ENCODE peak calls at places on chromosomes 4 and X, in four cellular contexts. I, D, L and J are unnamed samples.

GRCh38 chr4:138972956-138973819 is 42.4 kb upstream of the NOCT start:
- DNase-seq in I (no peak), D (no peak), L (peak; percentile 19), J (no peak)

GRCh38 chr4:122576261-122577188 is 44.3 kb downstream of the IL21 start:
- DNase-seq in I (peak; percentile 36), D (peak; percentile 46), L (peak; percentile 55), J (no peak)

GRCh38 chrX:155767101-155767878 is 113.9 kb upstream of the VAMP7 start:
- DNase-seq in I (peak; percentile 71), D (no peak), L (peak; percentile 68), J (peak; percentile 13)

GRCh38 chr4:151583188-151583587 is 174.2 kb downstream of the FHIP1A start:
- DNase-seq in I (no peak), D (no peak), L (no peak), J (no peak)

GRCh38 chr4:142645478-142646108 is 200.5 kb downstream of the INPP4B start:
- DNase-seq in I (no peak), D (no peak), L (no peak), J (no peak)

GRCh38 chr4:113060853-113061252 is 11.4 kb downstream of the ANK2 start:
- DNase-seq in I (no peak), D (no peak), L (no peak), J (no peak)

GRCh38 chr4:118351851-118352827 is 664 bp downstream of the PRSS12 start:
- DNase-seq in I (peak; percentile 48), D (peak; percentile 4), L (no peak), J (no peak)

GRCh38 chr4:85734446-85734845 is 259.5 kb downstream of the ARHGAP24 start:
- DNase-seq in I (peak; percentile 74), D (no peak), L (no peak), J (no peak)

GRCh38 chr4:138252551-138252950 is 10.4 kb upstream of the SLC7A11 start:
- DNase-seq in I (no peak), D (no peak), L (no peak), J (no peak)

GRCh38 chrX:19829817-19830216 is 57.6 kb downstream of the SH3KBP1 start:
- DNase-seq in I (no peak), D (no peak), L (no peak), J (no peak)

GRCh38 chr4:142248946-142249345 is 597.2 kb downstream of the INPP4B start:
- DNase-seq in I (no peak), D (no peak), L (no peak), J (no peak)

GRCh38 chr4:5383191-5383980 is 325.0 kb downstream of the EVC2 start:
- DNase-seq in I (no peak), D (no peak), L (no peak), J (no peak)

GRCh38 chr4:165874072-165874798 is 1.2 kb downstream of the TLL1 start:
- DNase-seq in I (no peak), D (no peak), L (no peak), J (no peak)

GRCh38 chr4:165874799-165875371 is 1.8 kb downstream of the TLL1 start:
- DNase-seq in I (no peak), D (no peak), L (no peak), J (no peak)

GRCh38 chr4:165875446-165875845 is 2.4 kb downstream of the TLL1 start:
- DNase-seq in I (no peak), D (no peak), L (no peak), J (no peak)

GRCh38 chr4:165873298-165874071 is 448 bp downstream of the TLL1 start:
- DNase-seq in I (no peak), D (peak; percentile 3), L (no peak), J (no peak)

GRCh38 chr4:165872443-165873297 is at the start of gene TLL1:
- DNase-seq in I (no peak), D (no peak), L (no peak), J (no peak)
- TF ChIP-seq TCF7L2 in I (no peak), D (no peak), L (no peak), J (no peak)

DNA sequence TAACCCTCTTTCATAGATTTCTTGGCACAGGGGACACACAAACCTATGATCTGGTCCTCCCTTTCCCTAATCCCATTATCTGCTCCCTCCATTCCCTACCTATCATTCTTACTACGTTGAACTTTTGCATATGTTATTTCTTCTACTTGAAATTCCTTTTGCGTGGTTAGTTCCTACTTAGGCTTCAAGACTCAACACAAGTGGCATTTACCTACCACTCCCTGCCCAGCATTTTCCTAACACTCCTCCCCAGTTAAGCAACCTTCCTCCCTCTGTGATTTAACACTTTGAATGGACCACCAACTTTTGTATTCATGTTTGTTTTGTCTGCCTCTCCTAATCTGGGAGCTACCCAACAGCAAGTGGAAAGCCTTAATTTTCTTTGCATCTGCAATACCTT is 1113.7 kb downstream of the STIM2 start:
- DNase-seq in I (no peak), D (no peak), L (no peak), J (no peak)
- TF ChIP-seq TCF7L2 in I (no peak), D (no peak), L (no peak), J (no peak)

GRCh38 chrX:34927866-34928265 is 14.7 kb upstream of the FAM47B start:
- DNase-seq in I (no peak), D (no peak), L (no peak), J (no peak)
- TF ChIP-seq TCF7L2 in I (no peak), D (no peak), L (no peak), J (no peak)

GRCh38 chr4:74805601-74806000 is 11.3 kb upstream of the BTC start:
- DNase-seq in I (peak; percentile 62), D (peak; percentile 45), L (no peak), J (no peak)
- TF ChIP-seq TCF7L2 in I (no peak), D (no peak), L (no peak), J (no peak)

GRCh38 chrX:83416273-83416672 is 91.8 kb upstream of the POU3F4 start:
- DNase-seq in I (no peak), D (no peak), L (no peak), J (no peak)
- TF ChIP-seq TCF7L2 in I (no peak), D (no peak), L (no peak), J (no peak)

DNA sequence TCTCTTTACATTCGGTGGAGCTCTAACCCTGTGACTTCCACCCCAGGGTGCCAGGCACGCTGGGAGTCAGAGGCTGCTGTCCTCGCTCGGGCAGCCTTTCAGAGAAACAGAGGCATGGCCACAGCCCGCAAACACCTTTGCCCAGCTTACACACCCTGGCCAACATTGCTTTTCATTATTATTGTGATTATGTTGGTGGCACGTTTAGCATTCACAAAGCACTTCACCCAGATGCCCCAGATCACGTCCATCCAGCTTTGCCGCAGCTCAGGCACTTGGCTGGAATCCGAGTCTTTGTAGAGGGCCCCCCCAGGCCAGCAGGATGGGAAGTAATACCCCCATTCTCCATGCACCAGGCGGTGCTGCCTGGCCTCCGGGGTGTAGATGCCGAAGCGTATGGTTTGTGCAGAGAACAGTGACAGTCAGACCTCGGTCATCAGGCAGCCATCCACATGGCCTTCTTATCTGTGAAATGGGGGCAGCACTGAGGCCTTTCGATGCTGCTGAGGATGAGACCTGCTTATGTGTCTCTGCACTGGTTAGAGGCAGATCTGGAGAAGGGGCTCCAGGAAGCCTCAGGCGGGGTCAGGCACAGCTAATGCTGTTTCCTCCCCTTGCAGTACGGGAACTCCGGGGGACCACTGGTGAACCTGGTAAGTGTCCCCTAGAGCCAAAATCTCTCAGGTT is 22.3 kb downstream of the HTRA3 start:
- DNase-seq in I (no peak), D (no peak), L (no peak), J (no peak)
- TF ChIP-seq TCF7L2 in I (no peak), D (no peak), L (no peak), J (no peak)

GRCh38 chr4:112055100-112055499 is 90.2 kb upstream of the FAM241A start:
- DNase-seq in I (no peak), D (no peak), L (no peak), J (no peak)

GRCh38 chr4:112053825-112054224 is 91.4 kb upstream of the FAM241A start:
- DNase-seq in I (no peak), D (no peak), L (no peak), J (no peak)

GRCh38 chr4:112058433-112058832 is 86.8 kb upstream of the FAM241A start:
- DNase-seq in I (no peak), D (no peak), L (no peak), J (no peak)

GRCh38 chr4:112060212-112060611 is 85.0 kb upstream of the FAM241A start:
- DNase-seq in I (peak; percentile 33), D (peak; percentile 7), L (peak; percentile 9), J (peak; percentile 17)

DNA sequence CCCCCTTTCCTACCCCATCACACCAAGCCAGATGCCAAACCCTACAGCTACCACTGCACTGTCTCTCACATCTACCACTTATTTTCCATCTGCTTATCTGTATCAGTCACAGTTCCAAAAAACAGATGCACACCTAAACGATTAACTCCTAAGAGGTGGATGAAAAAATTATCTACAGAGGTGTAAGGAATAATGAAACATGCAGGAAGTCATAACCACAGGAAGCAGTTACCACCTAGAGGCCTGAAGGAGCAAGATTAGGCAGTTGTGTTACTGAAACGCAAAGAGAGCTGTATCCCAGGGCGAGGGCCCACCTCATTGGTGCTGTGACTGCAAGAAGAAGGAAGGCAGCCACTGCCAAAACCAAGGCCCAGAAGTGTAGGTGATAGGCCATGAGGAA is 87.8 kb upstream of the FAM241A start:
- DNase-seq in I (no peak), D (no peak), L (no peak), J (no peak)
- TF ChIP-seq TCF7L2 in I (no peak), D (no peak), L (no peak), J (no peak)

DNA sequence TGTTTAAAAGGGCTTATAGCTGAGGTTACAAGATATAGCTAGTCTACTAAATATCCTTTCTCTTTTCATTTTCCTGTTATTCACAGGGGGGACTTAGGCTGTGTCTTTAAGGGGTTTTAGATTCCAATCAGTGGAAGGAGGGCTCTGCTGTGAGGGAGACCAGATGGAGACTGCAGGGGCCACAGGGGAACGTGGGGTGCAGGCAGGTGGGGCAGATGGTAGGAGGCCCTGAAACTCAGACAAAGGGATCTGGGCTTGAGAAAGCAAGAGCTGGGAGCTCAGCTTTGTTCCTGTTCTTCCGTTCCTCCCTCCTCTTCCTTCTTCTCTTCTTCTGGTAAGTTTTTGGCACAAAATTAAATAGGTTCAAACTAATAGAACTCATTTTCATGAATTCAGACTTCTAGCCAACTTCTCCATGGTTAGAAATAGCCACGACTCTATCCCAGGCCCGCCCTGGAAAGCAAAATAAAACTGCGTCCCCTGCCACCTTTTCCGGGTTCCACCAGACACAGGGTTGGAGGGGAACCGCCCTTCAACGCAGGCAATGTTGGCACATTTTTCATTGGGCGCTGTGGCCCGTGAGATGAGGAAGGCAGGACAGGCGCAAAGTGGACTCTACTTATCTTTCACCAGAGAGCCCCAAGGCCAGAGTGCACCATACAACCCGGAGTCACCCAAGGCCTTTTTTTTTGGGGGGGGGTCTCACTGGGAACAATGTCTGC is 3.5 kb upstream of the TMSB4X start:
- DNase-seq in I (no peak), D (no peak), L (no peak), J (no peak)
- TF ChIP-seq TCF7L2 in I (no peak), D (no peak), L (no peak), J (no peak)